ENCODE peak calls at places on chromosomes 6 and 20, in seven cellular contexts. E is cardiac fibroblast, W is fibroblast of mammary gland, A is A549, P is OCI-LY7, F is GM06990, Q is psoas muscle. R is an unnamed sample.

GRCh38 chr6:30207619-30208295 is 5.4 kb downstream of the TRIM26 start:
- DNase-seq in Q (no peak), F (no peak), E (peak; percentile 48), W (peak; percentile 35), P (no peak), A (no peak), R (no peak)

GRCh38 chr6:108621117-108621516 is 60.4 kb downstream of the FOXO3 start:
- DNase-seq in P (no peak), E (peak; percentile 63), F (no peak), Q (peak; percentile 76), A (no peak), W (peak; percentile 98), R (no peak)

GRCh38 chr20:63101781-63102719 is 95.3 kb upstream of the BHLHE23 start:
- DNase-seq in F (peak; percentile 72), A (peak; percentile 61), P (no peak), E (peak; percentile 54), W (peak; percentile 34), Q (peak; percentile 33), R (peak; percentile 82)

GRCh38 chr6:154247119-154247814 is 109.3 kb downstream of the IPCEF1 start:
- DNase-seq in E (no peak), W (no peak), Q (no peak), A (no peak), P (no peak), F (no peak), R (no peak)

GRCh38 chr6:20497200-20497820 is 36.9 kb upstream of the CDKAL1 start:
- DNase-seq in Q (no peak), A (no peak), E (peak; percentile 30), P (no peak), W (peak; percentile 91), F (no peak), R (no peak)

GRCh38 chr20:2658414-2659354 is 5.3 kb downstream of the IDH3B start:
- DNase-seq in W (peak; percentile 15), F (no peak), Q (no peak), E (no peak), A (peak; percentile 40), P (no peak), R (no peak)

GRCh38 chr6:18985061-18985460 is 597.9 kb downstream of the RNF144B start:
- DNase-seq in W (no peak), F (no peak), E (no peak), P (no peak), Q (no peak), A (no peak), R (no peak)

GRCh38 chr6:25165181-25165580 is 114.0 kb upstream of the CARMIL1 start:
- DNase-seq in E (no peak), P (no peak), A (no peak), Q (no peak), W (no peak), F (no peak), R (no peak)

GRCh38 chr6:31834704-31835375 is 7.3 kb downstream of the HSPA1B start:
- DNase-seq in A (peak; percentile 79), W (no peak), P (peak; percentile 81), F (no peak), Q (peak; percentile 76), E (peak; percentile 8), R (peak; percentile 80)

GRCh38 chr6:157092736-157093135 is 230.6 kb downstream of the TMEM242 start:
- DNase-seq in F (no peak), A (no peak), Q (no peak), W (no peak), P (no peak), E (peak; percentile 57), R (no peak)

GRCh38 chr6:64589961-64590360 is 954.4 kb downstream of the PHF3 start:
- DNase-seq in A (no peak), Q (no peak), F (no peak), W (no peak), E (no peak), P (no peak), R (no peak)

GRCh38 chr20:62707281-62707941 is 1.2 kb upstream of the NTSR1 start:
- DNase-seq in E (no peak), F (no peak), Q (no peak), W (no peak), P (no peak), A (no peak), R (no peak)

GRCh38 chr6:43339168-43339567 is 30.3 kb downstream of the ZNF318 start:
- DNase-seq in F (peak; percentile 31), E (no peak), Q (no peak), W (no peak), A (no peak), P (no peak), R (peak; percentile 47)

GRCh38 chr20:22217712-22218352 is 366.5 kb downstream of the FOXA2 start:
- DNase-seq in F (no peak), A (no peak), Q (no peak), W (no peak), P (no peak), E (no peak), R (no peak)

GRCh38 chr6:30939473-30939872 is 1.3 kb upstream of the MUCL3 start:
- DNase-seq in P (no peak), A (no peak), W (peak; percentile 61), F (no peak), E (no peak), Q (no peak), R (no peak)

GRCh38 chr6:52925042-52925441 is 15.5 kb upstream of the GSTA3 start:
- DNase-seq in A (no peak), P (no peak), E (no peak), Q (no peak), W (no peak), F (no peak), R (no peak)

GRCh38 chr6:149249370-149250357 is 67.8 kb upstream of the TAB2 start:
- DNase-seq in W (no peak), F (no peak), Q (no peak), A (peak; percentile 11), P (no peak), E (peak; percentile 13), R (no peak)

GRCh38 chr6:143965503-143966171 is 42.4 kb downstream of the PLAGL1 start:
- DNase-seq in P (no peak), F (no peak), A (no peak), Q (no peak), E (peak; percentile 73), W (peak; percentile 72), R (no peak)

DNA sequence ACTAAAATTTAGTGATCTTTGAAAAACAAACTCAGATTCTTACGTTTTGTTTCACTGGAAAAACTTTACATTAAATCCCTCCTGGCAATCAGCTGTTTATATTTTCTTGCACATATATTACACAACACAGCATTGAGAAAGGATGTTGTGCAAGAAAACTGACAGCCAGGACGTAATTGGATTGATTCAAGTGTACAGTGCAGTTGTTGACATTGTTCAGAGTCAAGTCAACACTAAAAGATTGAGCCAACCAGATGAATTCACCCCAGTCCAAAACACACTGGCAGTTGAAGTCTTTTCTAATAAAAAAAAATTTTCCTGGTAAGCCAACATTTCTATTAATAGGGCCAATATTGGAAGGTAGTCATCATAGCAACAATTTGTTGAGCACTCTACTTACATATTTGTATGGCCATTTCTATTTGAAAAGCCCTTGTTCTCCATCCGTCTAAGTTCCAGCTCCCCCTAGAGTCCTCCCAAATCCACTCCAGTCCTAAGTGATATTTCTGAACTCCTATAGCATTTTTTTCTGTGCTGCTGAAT is 20.9 kb upstream of the VNN1 start:
- DNase-seq in Q (no peak), A (peak; percentile 57), W (peak; percentile 74), E (peak; percentile 67), P (no peak), F (no peak), R (no peak)
- TF ChIP-seq CTCF in Q (no peak), A (peak; percentile 30), W (peak; percentile 41), E (peak; percentile 40), P (peak; percentile 58), F (peak; percentile 35), R (no peak)

GRCh38 chr6:1610497-1611321 is 994 bp downstream of the FOXC1 start:
- DNase-seq in Q (no peak), E (no peak), P (no peak), F (peak; percentile 43), W (no peak), A (peak; percentile 52), R (no peak)

GRCh38 chr6:1612386-1612893 is 2.7 kb downstream of the FOXC1 start:
- DNase-seq in E (no peak), F (no peak), W (no peak), A (no peak), P (no peak), Q (no peak), R (no peak)

GRCh38 chr6:1609662-1610496 is at the start of gene FOXC1:
- DNase-seq in P (no peak), F (peak; percentile 73), W (peak; percentile 89), Q (peak; percentile 90), A (peak; percentile 86), E (peak; percentile 96), R (peak; percentile 91)

GRCh38 chr6:1611572-1612385 is 2.1 kb downstream of the FOXC1 start:
- DNase-seq in A (peak; percentile 29), Q (no peak), P (no peak), F (no peak), W (no peak), E (no peak), R (no peak)

DNA sequence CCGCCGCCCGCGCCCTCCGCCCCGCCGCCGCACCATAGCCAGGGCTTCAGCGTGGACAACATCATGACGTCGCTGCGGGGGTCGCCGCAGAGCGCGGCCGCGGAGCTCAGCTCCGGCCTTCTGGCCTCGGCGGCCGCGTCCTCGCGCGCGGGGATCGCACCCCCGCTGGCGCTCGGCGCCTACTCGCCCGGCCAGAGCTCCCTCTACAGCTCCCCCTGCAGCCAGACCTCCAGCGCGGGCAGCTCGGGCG is 1.5 kb downstream of the FOXC1 start:
- DNase-seq in Q (no peak), A (peak; percentile 40), F (no peak), E (peak; percentile 63), W (no peak), P (no peak), R (no peak)
- TF ChIP-seq CTCF in Q (peak; percentile 7), A (peak; percentile 43), F (no peak), E (peak; percentile 7), W (peak; percentile 7), P (no peak), R (peak; percentile 15)

GRCh38 chr20:42708261-42708660 is 481.4 kb downstream of the PTPRT start:
- DNase-seq in F (no peak), P (no peak), W (no peak), E (no peak), A (no peak), Q (no peak), R (no peak)

GRCh38 chr20:42705550-42705949 is 484.2 kb downstream of the PTPRT start:
- DNase-seq in P (no peak), Q (no peak), F (no peak), W (no peak), E (no peak), A (no peak), R (no peak)

GRCh38 chr20:42703744-42704143 is 486.0 kb downstream of the PTPRT start:
- DNase-seq in P (no peak), E (no peak), Q (no peak), W (no peak), A (no peak), F (no peak), R (no peak)

GRCh38 chr20:42701948-42702347 is 487.8 kb downstream of the PTPRT start:
- DNase-seq in A (no peak), F (no peak), W (no peak), Q (no peak), P (no peak), E (no peak), R (no peak)

GRCh38 chr20:42706762-42707161 is 482.9 kb downstream of the PTPRT start:
- DNase-seq in Q (no peak), E (no peak), W (no peak), F (no peak), P (no peak), A (no peak), R (no peak)
- TF ChIP-seq CTCF in Q (no peak), E (no peak), W (no peak), F (no peak), P (no peak), A (no peak), R (no peak)

GRCh38 chr6:28217890-28218289 is 7.2 kb upstream of the ZSCAN9 start:
- DNase-seq in A (no peak), P (no peak), F (no peak), Q (no peak), W (no peak), E (no peak), R (peak; percentile 7)
- TF ChIP-seq CTCF in A (no peak), P (no peak), F (no peak), Q (no peak), W (no peak), E (no peak), R (no peak)

R was measured in GM13976.